ENCODE peak calls at places on chromosomes 3 and 15, in four cellular contexts. One of them, this sample, is unnamed.

GRCh38 chr3:190319660-190320059 is 2.6 kb downstream of the CLDN1 start:
- DNase-seq in activated CD8-positive, alpha-beta memory T cell treated with anti-CD3 and anti-CD28 coated beads for 4 hours: no peak
- DNase-seq in heart right ventricle: no peak
- DNase-seq in naive thymus-derived CD8-positive, alpha-beta T cell: no peak
- DNase-seq in this sample: no peak

GRCh38 chr15:78061963-78062427 is 15.5 kb downstream of the TBC1D2B start:
- DNase-seq in activated CD8-positive, alpha-beta memory T cell treated with anti-CD3 and anti-CD28 coated beads for 4 hours: no peak
- DNase-seq in heart right ventricle: no peak
- DNase-seq in naive thymus-derived CD8-positive, alpha-beta T cell: no peak
- DNase-seq in this sample: no peak

GRCh38 chr3:153052096-153052460 is 109.9 kb upstream of the RAP2B start:
- DNase-seq in activated CD8-positive, alpha-beta memory T cell treated with anti-CD3 and anti-CD28 coated beads for 4 hours: no peak
- DNase-seq in heart right ventricle: peak
- DNase-seq in naive thymus-derived CD8-positive, alpha-beta T cell: no peak
- DNase-seq in this sample: peak

GRCh38 chr3:83039422-83039821 is 1278.0 kb upstream of the GBE1 start:
- DNase-seq in activated CD8-positive, alpha-beta memory T cell treated with anti-CD3 and anti-CD28 coated beads for 4 hours: no peak
- DNase-seq in heart right ventricle: no peak
- DNase-seq in naive thymus-derived CD8-positive, alpha-beta T cell: no peak
- DNase-seq in this sample: no peak

GRCh38 chr3:193872265-193872753 is 263.6 kb upstream of the HES1 start:
- DNase-seq in activated CD8-positive, alpha-beta memory T cell treated with anti-CD3 and anti-CD28 coated beads for 4 hours: no peak
- DNase-seq in heart right ventricle: no peak
- DNase-seq in naive thymus-derived CD8-positive, alpha-beta T cell: no peak
- DNase-seq in this sample: peak

GRCh38 chr3:30587876-30588275 is 18.5 kb upstream of the TGFBR2 start:
- DNase-seq in activated CD8-positive, alpha-beta memory T cell treated with anti-CD3 and anti-CD28 coated beads for 4 hours: no peak
- DNase-seq in heart right ventricle: no peak
- DNase-seq in naive thymus-derived CD8-positive, alpha-beta T cell: no peak
- DNase-seq in this sample: no peak

GRCh38 chr3:58994746-58995330 is 55.0 kb downstream of the CFAP20DC start:
- DNase-seq in activated CD8-positive, alpha-beta memory T cell treated with anti-CD3 and anti-CD28 coated beads for 4 hours: no peak
- DNase-seq in heart right ventricle: peak
- DNase-seq in naive thymus-derived CD8-positive, alpha-beta T cell: peak
- DNase-seq in this sample: peak

GRCh38 chr3:177195242-177195940 is 1.9 kb downstream of the TBL1XR1 start:
- DNase-seq in activated CD8-positive, alpha-beta memory T cell treated with anti-CD3 and anti-CD28 coated beads for 4 hours: no peak
- DNase-seq in heart right ventricle: peak
- DNase-seq in naive thymus-derived CD8-positive, alpha-beta T cell: no peak
- DNase-seq in this sample: no peak

GRCh38 chr15:50993598-50993997 is 85.1 kb downstream of the AP4E1 start:
- DNase-seq in activated CD8-positive, alpha-beta memory T cell treated with anti-CD3 and anti-CD28 coated beads for 4 hours: no peak
- DNase-seq in heart right ventricle: no peak
- DNase-seq in naive thymus-derived CD8-positive, alpha-beta T cell: no peak
- DNase-seq in this sample: no peak

GRCh38 chr3:161413127-161413854 is 42.0 kb upstream of the SPTSSB start:
- DNase-seq in activated CD8-positive, alpha-beta memory T cell treated with anti-CD3 and anti-CD28 coated beads for 4 hours: no peak
- DNase-seq in heart right ventricle: peak
- DNase-seq in naive thymus-derived CD8-positive, alpha-beta T cell: no peak
- DNase-seq in this sample: no peak

GRCh38 chr15:58632789-58633188 is 116.7 kb downstream of the ADAM10 start:
- DNase-seq in activated CD8-positive, alpha-beta memory T cell treated with anti-CD3 and anti-CD28 coated beads for 4 hours: no peak
- DNase-seq in heart right ventricle: no peak
- DNase-seq in naive thymus-derived CD8-positive, alpha-beta T cell: no peak
- DNase-seq in this sample: no peak

GRCh38 chr3:172617013-172617706 is 93.7 kb downstream of the NCEH1 start:
- DNase-seq in activated CD8-positive, alpha-beta memory T cell treated with anti-CD3 and anti-CD28 coated beads for 4 hours: no peak
- DNase-seq in heart right ventricle: no peak
- DNase-seq in naive thymus-derived CD8-positive, alpha-beta T cell: no peak
- DNase-seq in this sample: no peak

This sample was measured in HCT116.